ENCODE peak calls at places on chromosome 17, in five cellular contexts. Z is K562, U is heart right ventricle, A is MCF 10A, I is Panc1. H is an unnamed sample.

GRCh38 chr17:78324391-78325075 is 35.3 kb downstream of the SOCS3 start:
- DNase-seq in Z (no peak), U (peak; percentile 96), A (no peak), I (no peak), H (no peak)

GRCh38 chr17:12048843-12049473 is 28.3 kb downstream of the MAP2K4 start:
- DNase-seq in Z (no peak), U (no peak), A (no peak), I (no peak), H (no peak)

GRCh38 chr17:21375757-21376584 is at the start of gene KCNJ12:
- DNase-seq in Z (no peak), U (no peak), A (no peak), I (no peak), H (no peak)

GRCh38 chr17:7330099-7331015 is 1.2 kb upstream of the NEURL4 start:
- DNase-seq in Z (peak; percentile 84), U (peak; percentile 77), A (peak; percentile 81), I (no peak), H (no peak)

GRCh38 chr17:35930211-35931065 is at the start of gene RDM1:
- DNase-seq in Z (peak; percentile 98), U (peak; percentile 49), A (peak; percentile 85), I (peak; percentile 32), H (peak; percentile 89)

GRCh38 chr17:39757931-39758873 is 20.5 kb downstream of the GRB7 start:
- DNase-seq in Z (no peak), U (no peak), A (no peak), I (no peak), H (no peak)

GRCh38 chr17:78351449-78352006 is 8.3 kb downstream of the SOCS3 start:
- DNase-seq in Z (no peak), U (peak; percentile 92), A (peak; percentile 99), I (no peak), H (no peak)

GRCh38 chr17:36068524-36068923 is 4.5 kb downstream of the CCL18 start:
- DNase-seq in Z (no peak), U (no peak), A (no peak), I (no peak), H (no peak)

GRCh38 chr17:39339272-39339671 is 62.2 kb downstream of the FBXL20 start:
- DNase-seq in Z (no peak), U (no peak), A (no peak), I (no peak), H (peak; percentile 11)

GRCh38 chr17:56112086-56112485 is 41.2 kb upstream of the ANKFN1 start:
- DNase-seq in Z (no peak), U (no peak), A (peak; percentile 30), I (no peak), H (no peak)

GRCh38 chr17:2450016-2450650 is 49.3 kb upstream of the MNT start:
- DNase-seq in Z (no peak), U (no peak), A (no peak), I (no peak), H (no peak)

GRCh38 chr17:76725580-76726230 is 701 bp downstream of the JMJD6 start:
- DNase-seq in Z (peak; percentile 85), U (peak; percentile 85), A (no peak), I (no peak), H (no peak)

GRCh38 chr17:79969906-79970305 is 65.8 kb downstream of the TBC1D16 start:
- DNase-seq in Z (no peak), U (no peak), A (no peak), I (no peak), H (no peak)
- TF ChIP-seq CTCF in Z (no peak), U (no peak), A (no peak), I (no peak), H (no peak)

GRCh38 chr17:42609182-42609813 is at the start of the genes RETREG3 and TUBG1:
- DNase-seq in Z (peak; percentile 99), U (peak; percentile 98), A (peak; percentile 99), I (peak; percentile 93), H (peak; percentile 100)
- TF ChIP-seq CTCF in Z (peak; percentile 40), U (peak; percentile 35), A (peak; percentile 34), I (no peak), H (peak; percentile 53)

DNA sequence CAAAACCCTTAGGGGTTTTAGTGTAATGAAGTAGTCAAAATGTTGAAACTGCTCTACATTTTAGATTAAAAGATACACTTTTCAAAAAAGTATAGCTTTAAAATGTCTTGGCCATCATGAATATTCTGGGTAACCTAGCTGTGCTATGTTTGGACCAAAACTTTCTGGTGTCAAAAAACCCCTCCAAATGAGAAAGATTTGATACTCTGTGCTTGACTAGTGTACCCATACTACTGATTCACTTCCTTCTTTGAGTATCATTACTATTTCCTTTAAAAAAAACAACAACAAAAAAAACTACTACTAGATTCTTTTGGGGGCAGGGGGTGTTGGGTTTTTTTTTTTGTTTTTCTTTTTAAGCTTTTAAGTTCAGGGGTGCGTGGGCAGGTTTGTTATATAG is 37.3 kb downstream of the PTRH2 start:
- DNase-seq in Z (no peak), U (no peak), A (no peak), I (no peak), H (no peak)
- TF ChIP-seq CTCF in Z (no peak), U (no peak), A (no peak), I (no peak), H (no peak)

DNA sequence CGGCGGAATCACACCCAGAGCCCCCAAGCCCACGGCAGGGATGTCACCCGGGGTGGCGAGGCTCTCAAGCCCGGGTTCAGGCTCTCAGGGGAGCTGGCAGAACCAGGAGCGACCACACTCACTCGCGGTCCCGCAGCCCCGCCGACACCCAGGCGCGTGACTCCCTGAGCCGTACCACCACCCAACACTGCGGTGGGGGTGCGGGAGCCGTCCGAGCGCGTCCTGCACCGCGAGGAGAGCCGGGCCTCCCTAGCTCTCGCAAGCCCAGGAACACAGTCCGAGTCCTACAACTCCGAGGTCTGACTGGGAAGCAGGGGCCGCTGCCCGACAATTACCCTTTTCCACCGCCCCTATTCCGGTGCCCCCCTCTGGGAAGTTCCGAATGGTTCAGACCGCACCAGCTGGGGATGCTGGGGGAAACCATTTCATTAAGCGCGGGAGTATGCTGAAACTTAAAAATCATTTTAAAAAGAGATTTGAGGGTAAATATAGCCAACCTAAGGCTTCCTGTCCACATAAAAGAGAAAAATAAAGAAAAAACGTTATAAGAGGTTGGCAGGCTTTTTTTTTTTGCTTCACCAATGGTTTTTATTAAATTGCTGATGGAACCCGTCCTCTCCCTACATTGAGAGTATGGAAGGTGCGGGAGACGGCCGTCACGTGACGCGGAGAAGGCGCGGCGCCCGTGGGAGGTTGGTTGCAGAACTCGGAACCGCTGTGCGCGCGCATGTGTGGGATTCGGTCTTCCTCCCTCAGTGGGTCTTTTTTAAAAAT is at the start of gene FLCN:
- DNase-seq in Z (peak; percentile 83), U (peak; percentile 92), A (peak; percentile 81), I (peak; percentile 70), H (peak; percentile 83)
- TF ChIP-seq CTCF in Z (no peak), U (no peak), A (no peak), I (no peak), H (no peak)

GRCh38 chr17:29620779-29621500 is 1.8 kb downstream of the CORO6 start:
- DNase-seq in Z (no peak), U (no peak), A (no peak), I (no peak), H (no peak)
- TF ChIP-seq CTCF in Z (no peak), U (no peak), A (no peak), I (no peak), H (no peak)

DNA sequence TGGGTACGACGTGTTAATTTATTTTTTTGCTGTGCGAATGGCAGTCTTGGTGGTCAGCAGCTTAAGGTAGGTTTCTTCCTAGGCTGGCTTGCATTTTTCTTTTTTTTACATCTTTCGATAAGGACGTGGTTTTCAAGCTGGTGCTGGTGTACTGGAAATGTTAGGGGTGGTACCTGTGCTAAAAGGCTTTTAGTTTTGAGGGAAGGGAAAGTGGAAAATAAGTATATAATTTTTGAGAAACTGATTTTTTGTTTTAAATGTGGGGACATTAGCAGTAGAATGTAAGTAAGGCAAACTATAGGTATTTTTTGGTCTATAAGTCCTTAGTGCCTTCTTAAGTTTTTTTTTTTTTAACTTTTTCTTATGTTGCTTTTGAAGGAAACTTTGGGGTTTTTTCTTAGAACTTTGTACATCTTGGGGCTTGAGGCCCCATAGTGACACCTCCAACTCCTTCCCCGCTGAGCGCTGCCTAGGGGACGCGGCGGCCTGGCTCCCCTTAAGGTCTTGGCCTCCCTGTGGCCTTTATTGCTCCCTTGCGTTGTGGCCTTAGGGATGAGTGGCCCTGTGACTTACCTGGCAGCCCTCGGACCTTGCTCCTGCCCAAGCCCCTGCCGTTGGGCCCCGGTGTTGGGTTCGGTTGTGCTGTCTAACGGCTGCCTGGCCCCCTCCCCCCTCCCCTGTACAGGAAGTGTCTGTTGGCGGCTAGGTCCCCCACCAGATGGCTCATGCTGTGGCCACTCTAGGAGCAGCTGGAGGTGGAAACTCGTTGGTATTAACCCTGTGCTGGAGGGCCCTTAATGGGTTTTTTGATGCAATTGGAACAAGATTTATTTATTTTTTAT is 88.0 kb upstream of the RPRML start:
- DNase-seq in Z (peak; percentile 96), U (peak; percentile 89), A (peak; percentile 89), I (no peak), H (peak; percentile 75)
- TF ChIP-seq CTCF in Z (no peak), U (no peak), A (no peak), I (no peak), H (peak; percentile 30)

GRCh38 chr17:79951361-79952264 is 84.1 kb downstream of the TBC1D16 start:
- DNase-seq in Z (no peak), U (peak; percentile 51), A (peak; percentile 27), I (no peak), H (peak; percentile 73)
- TF ChIP-seq CTCF in Z (no peak), U (no peak), A (no peak), I (no peak), H (peak; percentile 29)

H was measured in type B pancreatic cell.